ENCODE peak calls at places on chromosomes 16 and 17, in four cellular contexts. V, W, L and G are unnamed samples.

GRCh38 chr16:27766166-27766925 is 216.4 kb downstream of the KATNIP start:
- DNase-seq in V (no peak), W (no peak), L (no peak), G (no peak)

GRCh38 chr17:74677558-74678466 is 34.9 kb downstream of the CD300LF start:
- DNase-seq in V (no peak), W (peak; percentile 38), L (no peak), G (peak; percentile 27)

GRCh38 chr16:88561485-88562369 is 8.5 kb upstream of the ZC3H18 start:
- DNase-seq in V (no peak), W (peak; percentile 34), L (peak; percentile 53), G (peak; percentile 44)

GRCh38 chr17:65446043-65446442 is 115.4 kb downstream of the AXIN2 start:
- DNase-seq in V (no peak), W (no peak), L (no peak), G (no peak)

GRCh38 chr17:49523706-49524472 is 28.8 kb downstream of the NGFR start:
- DNase-seq in V (no peak), W (no peak), L (no peak), G (peak; percentile 2)

GRCh38 chr16:58510097-58510775 is 5.1 kb upstream of the SETD6 start:
- DNase-seq in V (no peak), W (no peak), L (no peak), G (no peak)

GRCh38 chr17:2700491-2701141 is 10.9 kb downstream of the CLUH start:
- DNase-seq in V (no peak), W (no peak), L (no peak), G (no peak)

GRCh38 chr17:39166437-39167335 is 725 bp upstream of the ARL5C start:
- DNase-seq in V (no peak), W (no peak), L (no peak), G (no peak)

GRCh38 chr16:84458606-84459516 is 45.6 kb downstream of the MEAK7 start:
- DNase-seq in V (no peak), W (no peak), L (no peak), G (no peak)

GRCh38 chr16:3909791-3910583 is 29.5 kb upstream of the CREBBP start:
- DNase-seq in V (no peak), W (no peak), L (no peak), G (no peak)

GRCh38 chr16:2237552-2238395 is 1.5 kb downstream of the DNASE1L2 start:
- DNase-seq in V (no peak), W (no peak), L (no peak), G (no peak)

GRCh38 chr17:37820313-37821024 is 75.6 kb upstream of the HNF1B start:
- DNase-seq in V (no peak), W (no peak), L (no peak), G (no peak)

GRCh38 chr16:929227-929669 is 41.5 kb downstream of the LMF1 start:
- DNase-seq in V (no peak), W (no peak), L (no peak), G (no peak)

GRCh38 chr17:3917391-3917931 is 1.2 kb upstream of the P2RX1 start:
- DNase-seq in V (no peak), W (peak; percentile 82), L (no peak), G (no peak)

GRCh38 chr16:89545831-89546574 is 14.5 kb upstream of the RPL13 start:
- DNase-seq in V (no peak), W (no peak), L (no peak), G (no peak)

GRCh38 chr16:82523786-82524185 is 103.0 kb upstream of the CDH13 start:
- DNase-seq in V (no peak), W (no peak), L (no peak), G (no peak)

GRCh38 chr17:72270530-72270929 is 149.7 kb downstream of the SOX9 start:
- DNase-seq in V (no peak), W (peak; percentile 23), L (no peak), G (peak; percentile 48)

GRCh38 chr16:54077412-54077821 is 209.2 kb downstream of the IRX3 start:
- DNase-seq in V (no peak), W (no peak), L (peak; percentile 10), G (peak; percentile 84)

GRCh38 chr16:57537596-57538234 is 1.3 kb upstream of the CCDC102A start:
- DNase-seq in V (no peak), W (no peak), L (no peak), G (no peak)

GRCh38 chr17:830950-831349 is 48.8 kb downstream of the MRM3 start:
- DNase-seq in V (no peak), W (no peak), L (no peak), G (no peak)

GRCh38 chr16:80526418-80527061 is 14.3 kb upstream of the DYNLRB2 start:
- DNase-seq in V (no peak), W (no peak), L (peak; percentile 64), G (peak; percentile 69)

GRCh38 chr16:85354623-85355514 is 242.6 kb upstream of the CIBAR2 start:
- DNase-seq in V (no peak), W (no peak), L (no peak), G (peak; percentile 74)

GRCh38 chr17:29076722-29077121 is 33.8 kb downstream of the PIPOX start:
- DNase-seq in V (no peak), W (no peak), L (no peak), G (no peak)

GRCh38 chr17:79666111-79666510 is 55.3 kb upstream of the RBFOX3 start:
- DNase-seq in V (no peak), W (no peak), L (no peak), G (no peak)

GRCh38 chr17:18143044-18143936 is 34.7 kb downstream of the MYO15A start:
- DNase-seq in V (no peak), W (no peak), L (peak; percentile 46), G (peak; percentile 30)

GRCh38 chr17:82056729-82057621 is 5.3 kb downstream of the GPS1 start:
- DNase-seq in V (no peak), W (no peak), L (no peak), G (no peak)